ENCODE peak calls at places on chromosomes 11 and 22, in nine cellular contexts. H, O, M, D, K, P, G, V and W are unnamed samples.

GRCh38 chr22:38737302-38738060 is 18.3 kb downstream of the SUN2 start:
- DNase-seq in H (no peak), O (no peak), M (peak), D (no peak), K (no peak), P (no peak), G (no peak), V (no peak), W (no peak)

GRCh38 chr11:125772834-125773505 is 5.7 kb downstream of the PATE2 start:
- DNase-seq in H (no peak), O (no peak), M (peak), D (no peak), K (no peak), P (no peak), G (no peak), V (peak), W (peak)

GRCh38 chr11:27139742-27140141 is 99.1 kb downstream of the BBOX1 start:
- DNase-seq in H (no peak), O (peak), M (peak), D (no peak), K (no peak), P (no peak), G (no peak), V (no peak), W (peak)

GRCh38 chr11:116576523-116576922 is 196.3 kb downstream of the BUD13 start:
- DNase-seq in H (no peak), O (no peak), M (peak), D (no peak), K (no peak), P (no peak), G (no peak), V (peak), W (no peak)

GRCh38 chr11:65423516-65424199 is 1.1 kb downstream of the NEAT1 start:
- DNase-seq in H (peak), O (no peak), M (peak), D (peak), K (peak), P (peak), G (no peak), V (no peak), W (peak)

GRCh38 chr22:22110548-22111266 is 128.1 kb upstream of the TOP3B start:
- DNase-seq in H (peak), O (peak), M (peak), D (no peak), K (no peak), P (peak), G (peak), V (peak), W (peak)

GRCh38 chr11:69661413-69661715 is 13.8 kb downstream of the LTO1 start:
- DNase-seq in H (no peak), O (no peak), M (no peak), D (peak), K (no peak), P (no peak), G (no peak), V (no peak), W (no peak)

GRCh38 chr11:83549984-83550667 is 264.0 kb upstream of the CCDC90B start:
- DNase-seq in H (no peak), O (no peak), M (no peak), D (no peak), K (no peak), P (no peak), G (no peak), V (no peak), W (no peak)

GRCh38 chr11:72058416-72059034 is 21.8 kb downstream of the NUMA1 start:
- DNase-seq in H (no peak), O (peak), M (no peak), D (no peak), K (no peak), P (no peak), G (no peak), V (peak), W (no peak)

GRCh38 chr22:48744283-48744641 is 1083.4 kb downstream of the BRD1 start:
- DNase-seq in H (no peak), O (no peak), M (no peak), D (no peak), K (peak), P (no peak), G (no peak), V (no peak), W (no peak)

GRCh38 chr11:111194789-111195188 is 50.7 kb upstream of the POU2AF2 start:
- DNase-seq in H (peak), O (no peak), M (no peak), D (no peak), K (no peak), P (no peak), G (no peak), V (no peak), W (no peak)

GRCh38 chr22:19516378-19517170 is 7.6 kb downstream of the CLDN5 start:
- DNase-seq in H (no peak), O (no peak), M (no peak), D (no peak), K (no peak), P (no peak), G (no peak), V (no peak), W (no peak)

GRCh38 chr11:65078151-65078550 is 5.7 kb downstream of the CDCA5 start:
- DNase-seq in H (peak), O (no peak), M (peak), D (no peak), K (peak), P (peak), G (peak), V (peak), W (peak)

GRCh38 chr11:65204143-65204542 is 22.4 kb downstream of the CAPN1 start:
- DNase-seq in H (no peak), O (no peak), M (no peak), D (no peak), K (no peak), P (no peak), G (no peak), V (no peak), W (no peak)

GRCh38 chr22:40257979-40258378 is 80.3 kb downstream of the TNRC6B start:
- DNase-seq in H (no peak), O (no peak), M (peak), D (no peak), K (no peak), P (no peak), G (no peak), V (peak), W (no peak)

GRCh38 chr11:100791873-100792272 is 104.8 kb downstream of the ARHGAP42 start:
- DNase-seq in H (no peak), O (no peak), M (no peak), D (no peak), K (no peak), P (no peak), G (no peak), V (no peak), W (no peak)

GRCh38 chr22:46419754-46420571 is 84.4 kb downstream of the TRMU start:
- DNase-seq in H (no peak), O (no peak), M (no peak), D (no peak), K (no peak), P (no peak), G (no peak), V (no peak), W (no peak)

GRCh38 chr22:42611076-42611475 is 3.6 kb downstream of the POLDIP3 start:
- DNase-seq in H (no peak), O (no peak), M (peak), D (no peak), K (no peak), P (no peak), G (no peak), V (peak), W (peak)

GRCh38 chr11:122709042-122709760 is 53.7 kb downstream of the UBASH3B start:
- DNase-seq in H (no peak), O (no peak), M (peak), D (no peak), K (no peak), P (no peak), G (no peak), V (peak), W (peak)

GRCh38 chr11:32050256-32050655 is 40.6 kb upstream of the RCN1 start:
- DNase-seq in H (no peak), O (no peak), M (no peak), D (no peak), K (peak), P (no peak), G (no peak), V (no peak), W (no peak)

GRCh38 chr11:69297225-69297925 is 3.4 kb downstream of the MYEOV start:
- DNase-seq in H (peak), O (peak), M (peak), D (peak), K (peak), P (peak), G (peak), V (peak), W (no peak)

GRCh38 chr22:17638182-17638431 is 450 bp upstream of the BCL2L13 start:
- DNase-seq in H (no peak), O (no peak), M (no peak), D (no peak), K (no peak), P (peak), G (peak), V (no peak), W (no peak)

GRCh38 chr11:100403817-100404216 is 283.3 kb upstream of the ARHGAP42 start:
- DNase-seq in H (no peak), O (peak), M (no peak), D (no peak), K (no peak), P (no peak), G (no peak), V (peak), W (peak)

GRCh38 chr11:102611291-102611690 is 13.8 kb downstream of the MMP20 start:
- DNase-seq in H (peak), O (no peak), M (no peak), D (no peak), K (no peak), P (no peak), G (no peak), V (no peak), W (no peak)

GRCh38 chr11:33015621-33016551 is at the start of gene DEPDC7:
- DNase-seq in H (peak), O (peak), M (peak), D (peak), K (peak), P (peak), G (peak), V (peak), W (peak)

GRCh38 chr11:43936081-43936480 is 6.4 kb upstream of the C11orf96 start:
- DNase-seq in H (no peak), O (no peak), M (no peak), D (peak), K (no peak), P (no peak), G (no peak), V (no peak), W (no peak)

GRCh38 chr22:21025266-21025665 is 7.1 kb downstream of the SLC7A4 start:
- DNase-seq in H (no peak), O (no peak), M (no peak), D (no peak), K (no peak), P (no peak), G (no peak), V (no peak), W (no peak)

GRCh38 chr11:19994712-19995111 is 165.6 kb downstream of the DBX1 start:
- DNase-seq in H (no peak), O (no peak), M (peak), D (no peak), K (no peak), P (no peak), G (no peak), V (no peak), W (no peak)

GRCh38 chr11:41431784-41432183 is 27.7 kb downstream of the LRRC4C start:
- DNase-seq in H (peak), O (no peak), M (no peak), D (no peak), K (no peak), P (peak), G (no peak), V (peak), W (peak)

GRCh38 chr11:66291706-66292542 is at the start of gene TMEM151A:
- DNase-seq in H (no peak), O (no peak), M (no peak), D (peak), K (peak), P (no peak), G (no peak), V (no peak), W (no peak)

GRCh38 chr11:18457435-18457834 is 1.8 kb downstream of the LDHAL6A start:
- DNase-seq in H (no peak), O (no peak), M (peak), D (no peak), K (peak), P (no peak), G (peak), V (peak), W (no peak)

GRCh38 chr11:128289048-128289447 is 298.3 kb downstream of the ETS1 start:
- DNase-seq in H (peak), O (no peak), M (no peak), D (no peak), K (no peak), P (no peak), G (no peak), V (no peak), W (no peak)

GRCh38 chr22:18968011-18968749 is 32.1 kb upstream of the PRODH start:
- DNase-seq in H (no peak), O (no peak), M (peak), D (peak), K (no peak), P (no peak), G (no peak), V (peak), W (peak)

GRCh38 chr11:36363361-36364272 is 67.5 kb downstream of the PRR5L start:
- DNase-seq in H (no peak), O (no peak), M (no peak), D (no peak), K (no peak), P (peak), G (no peak), V (peak), W (peak)

DNA sequence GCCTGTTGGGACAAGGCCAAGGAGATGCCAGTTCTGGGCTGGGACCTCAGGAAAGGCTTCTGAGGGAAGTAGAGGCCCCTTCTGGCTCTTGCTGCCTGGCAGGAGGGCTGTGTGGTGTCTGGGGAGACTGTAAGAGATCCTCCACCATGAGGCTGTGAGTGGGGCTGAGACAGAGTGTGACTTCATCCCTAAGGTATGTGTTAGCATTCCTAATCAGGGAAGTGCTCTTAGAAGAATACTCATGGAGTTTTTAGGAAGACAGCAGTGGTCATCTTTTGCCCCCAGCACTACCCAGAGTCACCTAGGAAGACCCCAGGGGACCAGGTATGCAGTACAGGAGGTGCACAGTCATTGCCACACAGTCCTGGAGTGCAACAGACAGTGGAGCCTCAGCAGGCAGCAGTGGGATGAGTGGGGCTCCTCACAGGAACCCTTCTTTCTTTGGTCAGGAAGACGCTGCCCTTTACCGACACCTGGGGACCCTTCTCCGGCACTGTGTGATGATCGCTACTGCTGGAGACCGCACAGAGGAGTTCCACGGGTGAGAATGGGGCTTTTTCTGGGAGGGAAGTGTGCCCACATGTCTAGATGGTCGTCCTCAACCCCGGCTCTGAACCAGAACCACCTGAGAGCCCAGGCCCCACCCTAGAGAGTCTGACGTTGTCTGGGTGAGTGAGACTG is 2.8 kb downstream of the RIC8A start:
- DNase-seq in H (no peak), O (peak), M (peak), D (peak), K (peak), P (no peak), G (peak), V (peak), W (no peak)
- H3K4me3 ChIP-seq in H (no peak), O (peak), M (peak), D (peak), K (peak), P (peak), G (peak), V (peak), W (no peak)

DNA sequence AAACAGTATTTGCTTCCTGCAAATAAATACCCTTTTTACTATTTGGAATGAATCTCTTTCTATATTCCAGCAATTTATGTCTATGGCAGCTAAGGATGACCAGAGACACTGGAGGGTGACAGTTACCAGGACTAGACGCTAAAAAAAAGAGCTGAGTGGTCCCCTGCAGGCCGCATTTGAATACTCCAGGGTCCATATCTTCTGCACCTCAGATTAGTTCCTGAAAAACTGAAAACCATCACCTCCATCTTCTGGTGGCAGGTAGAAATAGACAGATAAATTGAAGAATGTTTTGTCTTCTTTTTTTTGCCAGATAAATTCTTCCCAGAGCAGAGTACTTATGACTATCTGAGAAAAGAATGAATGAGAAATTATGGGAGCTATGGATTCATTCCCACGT is 145.6 kb downstream of the CSNK2A3 start:
- DNase-seq in H (peak), O (no peak), M (no peak), D (no peak), K (no peak), P (no peak), G (no peak), V (no peak), W (no peak)
- TF ChIP-seq CTCF in H (peak), O (no peak), M (no peak), D (no peak), K (no peak), P (peak), G (no peak), V (no peak), W (no peak)

GRCh38 chr11:13440100-13440855 is 22.7 kb downstream of the BTBD10 start:
- DNase-seq in H (no peak), O (peak), M (peak), D (no peak), K (no peak), P (no peak), G (peak), V (peak), W (peak)
- H3K4me3 ChIP-seq in H (no peak), O (peak), M (peak), D (peak), K (peak), P (no peak), G (peak), V (peak), W (no peak)

GRCh38 chr11:12290477-12290922 is 86.9 kb upstream of the PARVA start:
- DNase-seq in H (no peak), O (no peak), M (no peak), D (peak), K (peak), P (no peak), G (no peak), V (no peak), W (peak)

GRCh38 chr11:12287374-12288211 is 89.8 kb upstream of the PARVA start:
- DNase-seq in H (peak), O (peak), M (peak), D (peak), K (peak), P (no peak), G (peak), V (peak), W (peak)

GRCh38 chr11:12289667-12290476 is 87.5 kb upstream of the PARVA start:
- DNase-seq in H (peak), O (no peak), M (no peak), D (peak), K (peak), P (no peak), G (no peak), V (no peak), W (no peak)

GRCh38 chr11:12288212-12288933 is 89.0 kb upstream of the PARVA start:
- DNase-seq in H (peak), O (peak), M (peak), D (peak), K (peak), P (peak), G (peak), V (peak), W (peak)

GRCh38 chr11:12288934-12289666 is 88.3 kb upstream of the PARVA start:
- DNase-seq in H (no peak), O (no peak), M (no peak), D (peak), K (no peak), P (no peak), G (no peak), V (no peak), W (no peak)
- TF ChIP-seq CTCF in H (no peak), O (no peak), M (no peak), D (no peak), K (no peak), P (peak), G (peak), V (peak), W (no peak)

GRCh38 chr11:60844045-60844869 is 2.3 kb downstream of the CCDC86 start:
- DNase-seq in H (no peak), O (no peak), M (peak), D (no peak), K (no peak), P (no peak), G (no peak), V (peak), W (no peak)
- H3K4me3 ChIP-seq in H (peak), O (peak), M (peak), D (peak), K (peak), P (peak), G (peak), V (peak), W (no peak)

GRCh38 chr11:70671083-70671482 is 272.8 kb downstream of the CTTN start:
- DNase-seq in H (no peak), O (no peak), M (no peak), D (no peak), K (no peak), P (no peak), G (no peak), V (no peak), W (no peak)

GRCh38 chr11:70671611-70672010 is 273.3 kb downstream of the CTTN start:
- DNase-seq in H (no peak), O (no peak), M (no peak), D (no peak), K (no peak), P (no peak), G (no peak), V (no peak), W (no peak)

GRCh38 chr11:70674605-70675004 is 276.3 kb downstream of the CTTN start:
- DNase-seq in H (no peak), O (no peak), M (no peak), D (no peak), K (no peak), P (no peak), G (no peak), V (no peak), W (no peak)

GRCh38 chr11:70670684-70671034 is 272.3 kb downstream of the CTTN start:
- DNase-seq in H (no peak), O (no peak), M (no peak), D (no peak), K (no peak), P (no peak), G (no peak), V (no peak), W (no peak)

GRCh38 chr11:70672991-70673670 is 274.8 kb downstream of the CTTN start:
- DNase-seq in H (no peak), O (no peak), M (no peak), D (no peak), K (no peak), P (no peak), G (no peak), V (no peak), W (no peak)
- TF ChIP-seq CTCF in H (no peak), O (no peak), M (no peak), D (no peak), K (no peak), P (no peak), G (no peak), V (no peak), W (no peak)

GRCh38 chr22:29305836-29306174 is 645 bp upstream of the GAS2L1 start:
- DNase-seq in H (no peak), O (no peak), M (no peak), D (no peak), K (no peak), P (no peak), G (no peak), V (no peak), W (no peak)
- H3K4me3 ChIP-seq in H (no peak), O (peak), M (no peak), D (peak), K (no peak), P (no peak), G (peak), V (no peak), W (no peak)

GRCh38 chr11:87292598-87292997 is 254.9 kb downstream of the TMEM135 start:
- DNase-seq in H (no peak), O (no peak), M (no peak), D (no peak), K (no peak), P (no peak), G (no peak), V (no peak), W (no peak)

GRCh38 chr11:87295237-87295636 is 257.5 kb downstream of the TMEM135 start:
- DNase-seq in H (peak), O (no peak), M (no peak), D (no peak), K (no peak), P (peak), G (no peak), V (no peak), W (no peak)

GRCh38 chr11:87286338-87286737 is 248.6 kb downstream of the TMEM135 start:
- DNase-seq in H (no peak), O (no peak), M (no peak), D (no peak), K (no peak), P (no peak), G (no peak), V (no peak), W (no peak)

GRCh38 chr11:87290304-87290922 is 252.7 kb downstream of the TMEM135 start:
- DNase-seq in H (peak), O (peak), M (peak), D (no peak), K (no peak), P (peak), G (peak), V (peak), W (peak)
- TF ChIP-seq CTCF in H (peak), O (peak), M (peak), D (peak), K (peak), P (peak), G (peak), V (peak), W (peak)